ENCODE peak calls at places on chromosomes 16 and 17, in seven cellular contexts. J, V, Z, Y, H, P and N are unnamed samples.

GRCh38 chr16:2148714-2149629 is 547 bp downstream of the RAB26 start:
- DNase-seq in J (no peak), V (no peak), Z (no peak), Y (no peak), H (no peak), P (no peak), N (no peak)

GRCh38 chr17:63697341-63698286 is 2.3 kb downstream of the LIMD2 start:
- DNase-seq in J (peak; percentile 82), V (peak; percentile 94), Z (no peak), Y (no peak), H (peak; percentile 7), P (peak; percentile 89), N (no peak)

GRCh38 chr17:49746791-49747490 is 17.0 kb downstream of the FAM117A start:
- DNase-seq in J (peak; percentile 32), V (no peak), Z (no peak), Y (no peak), H (no peak), P (no peak), N (no peak)

GRCh38 chr16:64858076-64858475 is 263.8 kb downstream of the CDH11 start:
- DNase-seq in J (no peak), V (no peak), Z (no peak), Y (no peak), H (no peak), P (no peak), N (no peak)

GRCh38 chr17:76501018-76501826 is at the start of gene RHBDF2:
- DNase-seq in J (peak; percentile 92), V (peak; percentile 86), Z (peak; percentile 37), Y (no peak), H (peak; percentile 27), P (peak; percentile 88), N (no peak)

GRCh38 chr16:70608516-70608915 is 37.8 kb upstream of the IL34 start:
- DNase-seq in J (no peak), V (no peak), Z (no peak), Y (no peak), H (no peak), P (no peak), N (no peak)

GRCh38 chr17:34236341-34236892 is 18.7 kb upstream of the CCL2 start:
- DNase-seq in J (no peak), V (no peak), Z (no peak), Y (no peak), H (no peak), P (peak; percentile 66), N (no peak)

GRCh38 chr16:84507011-84507982 is 2.8 kb upstream of the MEAK7 start:
- DNase-seq in J (no peak), V (peak; percentile 67), Z (no peak), Y (no peak), H (no peak), P (no peak), N (no peak)

GRCh38 chr17:83079766-83080616 is 582 bp downstream of the METRNL start:
- DNase-seq in J (no peak), V (no peak), Z (no peak), Y (no peak), H (no peak), P (no peak), N (no peak)

GRCh38 chr16:74774223-74775139 is at the start of gene FA2H:
- DNase-seq in J (peak; percentile 39), V (peak; percentile 40), Z (no peak), Y (no peak), H (peak; percentile 63), P (peak; percentile 10), N (peak; percentile 18)

GRCh38 chr17:835263-835662 is 53.1 kb downstream of the MRM3 start:
- DNase-seq in J (no peak), V (no peak), Z (peak; percentile 98), Y (peak; percentile 98), H (no peak), P (no peak), N (no peak)

GRCh38 chr16:47358816-47359215 is 102.0 kb downstream of the ITFG1 start:
- DNase-seq in J (no peak), V (no peak), Z (no peak), Y (no peak), H (no peak), P (no peak), N (no peak)

GRCh38 chr17:3635474-3636153 is 436 bp downstream of the SHPK start:
- DNase-seq in J (no peak), V (no peak), Z (no peak), Y (no peak), H (no peak), P (no peak), N (no peak)

GRCh38 chr17:44979426-44980273 is 11.5 kb upstream of the C1QL1 start:
- DNase-seq in J (no peak), V (no peak), Z (no peak), Y (no peak), H (no peak), P (no peak), N (no peak)

GRCh38 chr17:81440511-81441244 is 45.4 kb downstream of the BAHCC1 start:
- DNase-seq in J (no peak), V (peak; percentile 35), Z (no peak), Y (no peak), H (no peak), P (peak; percentile 23), N (no peak)

GRCh38 chr16:12166271-12166670 is 189.7 kb downstream of the SNX29 start:
- DNase-seq in J (no peak), V (no peak), Z (no peak), Y (no peak), H (no peak), P (no peak), N (no peak)

GRCh38 chr17:32783602-32784001 is 93.3 kb downstream of the MYO1D start:
- DNase-seq in J (no peak), V (peak; percentile 54), Z (peak; percentile 38), Y (peak; percentile 28), H (peak; percentile 57), P (peak; percentile 83), N (no peak)

GRCh38 chr16:64278196-64278595 is 843.7 kb downstream of the CDH11 start:
- DNase-seq in J (no peak), V (no peak), Z (no peak), Y (peak; percentile 3), H (no peak), P (no peak), N (no peak)

GRCh38 chr16:56866955-56867830 is 2.2 kb downstream of the SLC12A3 start:
- DNase-seq in J (peak; percentile 19), V (peak; percentile 77), Z (peak; percentile 55), Y (no peak), H (peak; percentile 9), P (peak; percentile 55), N (no peak)

GRCh38 chr17:30429155-30429554 is 48.1 kb upstream of the GOSR1 start:
- DNase-seq in J (no peak), V (no peak), Z (no peak), Y (peak; percentile 40), H (no peak), P (no peak), N (no peak)

GRCh38 chr16:22161401-22161800 is 905 bp upstream of the SDR42E2 start:
- DNase-seq in J (no peak), V (no peak), Z (no peak), Y (no peak), H (no peak), P (no peak), N (no peak)

GRCh38 chr17:38317081-38317480 is 20.1 kb downstream of the MRPL45 start:
- DNase-seq in J (no peak), V (no peak), Z (no peak), Y (no peak), H (no peak), P (no peak), N (no peak)